ENCODE peak calls at places on chromosomes 7 and 10, in seven cellular contexts. One of them, this sample, is unnamed.

GRCh38 chr7:36171503-36171902 is 18.4 kb downstream of the EEPD1 start:
- DNase-seq in NCI-H774: no peak
- DNase-seq in SK-MEL-5: no peak
- DNase-seq in stimulated activated CD8-positive, alpha-beta memory T cell treated with anti-CD3 and anti-CD28 coated beads, Interleukin-7, amount 100 ng/mL, for 1 hour: no peak
- DNase-seq in NCI-H1694: no peak
- DNase-seq in G401: no peak
- DNase-seq in T-helper 17 cell: no peak
- DNase-seq in this sample: no peak

GRCh38 chr10:73910764-73911552 is at the start of gene PLAU:
- DNase-seq in NCI-H774: no peak
- DNase-seq in SK-MEL-5: no peak
- DNase-seq in stimulated activated CD8-positive, alpha-beta memory T cell treated with anti-CD3 and anti-CD28 coated beads, Interleukin-7, amount 100 ng/mL, for 1 hour: no peak
- DNase-seq in NCI-H1694: no peak
- DNase-seq in G401: peak
- DNase-seq in T-helper 17 cell: peak
- DNase-seq in this sample: no peak

GRCh38 chr7:154861589-154861988 is 141.3 kb downstream of the PAXIP1 start:
- DNase-seq in NCI-H774: no peak
- DNase-seq in SK-MEL-5: no peak
- DNase-seq in stimulated activated CD8-positive, alpha-beta memory T cell treated with anti-CD3 and anti-CD28 coated beads, Interleukin-7, amount 100 ng/mL, for 1 hour: no peak
- DNase-seq in NCI-H1694: no peak
- DNase-seq in G401: no peak
- DNase-seq in T-helper 17 cell: no peak
- DNase-seq in this sample: no peak

GRCh38 chr7:33986951-33987948 is 81.9 kb downstream of the BMPER start:
- DNase-seq in NCI-H774: no peak
- DNase-seq in SK-MEL-5: peak
- DNase-seq in stimulated activated CD8-positive, alpha-beta memory T cell treated with anti-CD3 and anti-CD28 coated beads, Interleukin-7, amount 100 ng/mL, for 1 hour: no peak
- DNase-seq in NCI-H1694: no peak
- DNase-seq in G401: no peak
- DNase-seq in T-helper 17 cell: no peak
- DNase-seq in this sample: no peak

GRCh38 chr10:90842710-90843109 is 15.1 kb downstream of the HTR7 start:
- DNase-seq in NCI-H774: no peak
- DNase-seq in SK-MEL-5: no peak
- DNase-seq in stimulated activated CD8-positive, alpha-beta memory T cell treated with anti-CD3 and anti-CD28 coated beads, Interleukin-7, amount 100 ng/mL, for 1 hour: no peak
- DNase-seq in NCI-H1694: no peak
- DNase-seq in G401: no peak
- DNase-seq in T-helper 17 cell: no peak
- DNase-seq in this sample: no peak

GRCh38 chr10:110304394-110304779 is 333 bp downstream of the SMNDC1 start:
- DNase-seq in NCI-H774: no peak
- DNase-seq in SK-MEL-5: no peak
- DNase-seq in stimulated activated CD8-positive, alpha-beta memory T cell treated with anti-CD3 and anti-CD28 coated beads, Interleukin-7, amount 100 ng/mL, for 1 hour: no peak
- DNase-seq in NCI-H1694: no peak
- DNase-seq in G401: no peak
- DNase-seq in T-helper 17 cell: no peak
- DNase-seq in this sample: no peak

GRCh38 chr7:82859106-82859850 is 303.4 kb downstream of the PCLO start:
- DNase-seq in NCI-H774: no peak
- DNase-seq in SK-MEL-5: no peak
- DNase-seq in stimulated activated CD8-positive, alpha-beta memory T cell treated with anti-CD3 and anti-CD28 coated beads, Interleukin-7, amount 100 ng/mL, for 1 hour: no peak
- DNase-seq in NCI-H1694: no peak
- DNase-seq in G401: no peak
- DNase-seq in T-helper 17 cell: no peak
- DNase-seq in this sample: no peak

GRCh38 chr7:129719980-129720732 is 108.6 kb downstream of the NRF1 start:
- DNase-seq in NCI-H774: peak
- DNase-seq in SK-MEL-5: no peak
- DNase-seq in stimulated activated CD8-positive, alpha-beta memory T cell treated with anti-CD3 and anti-CD28 coated beads, Interleukin-7, amount 100 ng/mL, for 1 hour: no peak
- DNase-seq in NCI-H1694: no peak
- DNase-seq in G401: no peak
- DNase-seq in T-helper 17 cell: no peak
- DNase-seq in this sample: no peak

GRCh38 chr10:133088524-133089460 is 1.1 kb downstream of the ADGRA1 start:
- DNase-seq in NCI-H774: no peak
- DNase-seq in SK-MEL-5: no peak
- DNase-seq in stimulated activated CD8-positive, alpha-beta memory T cell treated with anti-CD3 and anti-CD28 coated beads, Interleukin-7, amount 100 ng/mL, for 1 hour: no peak
- DNase-seq in NCI-H1694: no peak
- DNase-seq in G401: no peak
- DNase-seq in T-helper 17 cell: no peak
- DNase-seq in this sample: no peak

GRCh38 chr10:49205206-49205605 is 17.0 kb upstream of the TMEM273 start:
- DNase-seq in NCI-H774: no peak
- DNase-seq in SK-MEL-5: no peak
- DNase-seq in stimulated activated CD8-positive, alpha-beta memory T cell treated with anti-CD3 and anti-CD28 coated beads, Interleukin-7, amount 100 ng/mL, for 1 hour: no peak
- DNase-seq in NCI-H1694: no peak
- DNase-seq in G401: no peak
- DNase-seq in T-helper 17 cell: no peak
- DNase-seq in this sample: no peak

GRCh38 chr7:19552576-19552975 is 156.3 kb downstream of the POLR1F start:
- DNase-seq in NCI-H774: no peak
- DNase-seq in SK-MEL-5: no peak
- DNase-seq in stimulated activated CD8-positive, alpha-beta memory T cell treated with anti-CD3 and anti-CD28 coated beads, Interleukin-7, amount 100 ng/mL, for 1 hour: no peak
- DNase-seq in NCI-H1694: no peak
- DNase-seq in G401: no peak
- DNase-seq in T-helper 17 cell: no peak
- DNase-seq in this sample: no peak

GRCh38 chr10:99921948-99922347 is 87.8 kb downstream of the DNMBP start:
- DNase-seq in NCI-H774: no peak
- DNase-seq in SK-MEL-5: no peak
- DNase-seq in stimulated activated CD8-positive, alpha-beta memory T cell treated with anti-CD3 and anti-CD28 coated beads, Interleukin-7, amount 100 ng/mL, for 1 hour: no peak
- DNase-seq in NCI-H1694: no peak
- DNase-seq in G401: no peak
- DNase-seq in T-helper 17 cell: no peak
- DNase-seq in this sample: no peak

GRCh38 chr7:133815677-133816210 is 311.4 kb upstream of the LRGUK start:
- DNase-seq in NCI-H774: no peak
- DNase-seq in SK-MEL-5: no peak
- DNase-seq in stimulated activated CD8-positive, alpha-beta memory T cell treated with anti-CD3 and anti-CD28 coated beads, Interleukin-7, amount 100 ng/mL, for 1 hour: no peak
- DNase-seq in NCI-H1694: no peak
- DNase-seq in G401: no peak
- DNase-seq in T-helper 17 cell: no peak
- DNase-seq in this sample: no peak

GRCh38 chr10:28387141-28387540 is 84.3 kb upstream of the MPP7 start:
- DNase-seq in NCI-H774: no peak
- DNase-seq in SK-MEL-5: no peak
- DNase-seq in stimulated activated CD8-positive, alpha-beta memory T cell treated with anti-CD3 and anti-CD28 coated beads, Interleukin-7, amount 100 ng/mL, for 1 hour: no peak
- DNase-seq in NCI-H1694: no peak
- DNase-seq in G401: no peak
- DNase-seq in T-helper 17 cell: no peak
- DNase-seq in this sample: no peak

GRCh38 chr7:96250776-96251361 is 71.0 kb downstream of the SLC25A13 start:
- DNase-seq in NCI-H774: no peak
- DNase-seq in SK-MEL-5: no peak
- DNase-seq in stimulated activated CD8-positive, alpha-beta memory T cell treated with anti-CD3 and anti-CD28 coated beads, Interleukin-7, amount 100 ng/mL, for 1 hour: no peak
- DNase-seq in NCI-H1694: no peak
- DNase-seq in G401: no peak
- DNase-seq in T-helper 17 cell: no peak
- DNase-seq in this sample: no peak

This sample was measured in NCI-H524 treated with DMSO at 0.1 percent for 48 hours.